ENCODE peak calls at places on chromosomes 5 and 9, in ten cellular contexts. One of them, this sample, is unnamed.

GRCh38 chr9:100856238-100856637 is 172.3 kb upstream of the PLPPR1 start:
- DNase-seq in colonic mucosa: no peak
- DNase-seq in psoas muscle: no peak
- DNase-seq in GM23338: no peak
- DNase-seq in GM13977: no peak
- DNase-seq in cardiac fibroblast: no peak
- DNase-seq in cardiac muscle cell: no peak
- DNase-seq in upper lobe of left lung: no peak
- DNase-seq in IMR-90: no peak
- DNase-seq in body of pancreas: no peak
- DNase-seq in this sample: no peak

GRCh38 chr9:108511200-108511756 is 344.5 kb downstream of the ACTL7B start:
- DNase-seq in colonic mucosa: no peak
- DNase-seq in psoas muscle: no peak
- DNase-seq in GM23338: no peak
- DNase-seq in GM13977: no peak
- DNase-seq in cardiac fibroblast: peak
- DNase-seq in cardiac muscle cell: no peak
- DNase-seq in upper lobe of left lung: no peak
- DNase-seq in IMR-90: peak
- DNase-seq in body of pancreas: no peak
- DNase-seq in this sample: no peak

GRCh38 chr9:70220216-70220615 is 38.6 kb upstream of the SMC5 start:
- DNase-seq in colonic mucosa: no peak
- DNase-seq in psoas muscle: no peak
- DNase-seq in GM23338: no peak
- DNase-seq in GM13977: no peak
- DNase-seq in cardiac fibroblast: no peak
- DNase-seq in cardiac muscle cell: no peak
- DNase-seq in upper lobe of left lung: no peak
- DNase-seq in IMR-90: no peak
- DNase-seq in body of pancreas: no peak
- DNase-seq in this sample: no peak

GRCh38 chr5:73902327-73903051 is 276.5 kb downstream of the ARHGEF28 start:
- DNase-seq in colonic mucosa: no peak
- DNase-seq in psoas muscle: no peak
- DNase-seq in GM23338: peak
- DNase-seq in GM13977: peak
- DNase-seq in cardiac fibroblast: peak
- DNase-seq in cardiac muscle cell: peak
- DNase-seq in upper lobe of left lung: no peak
- DNase-seq in IMR-90: peak
- DNase-seq in body of pancreas: peak
- DNase-seq in this sample: no peak

GRCh38 chr5:108655750-108656450 is 91.8 kb upstream of the FER start:
- DNase-seq in colonic mucosa: no peak
- DNase-seq in psoas muscle: no peak
- DNase-seq in GM23338: no peak
- DNase-seq in GM13977: no peak
- DNase-seq in cardiac fibroblast: peak
- DNase-seq in cardiac muscle cell: no peak
- DNase-seq in upper lobe of left lung: no peak
- DNase-seq in IMR-90: peak
- DNase-seq in body of pancreas: no peak
- DNase-seq in this sample: no peak

GRCh38 chr5:131367219-131367860 is 103.5 kb downstream of the CDC42SE2 start:
- DNase-seq in colonic mucosa: no peak
- DNase-seq in psoas muscle: no peak
- DNase-seq in GM23338: no peak
- DNase-seq in GM13977: no peak
- DNase-seq in cardiac fibroblast: no peak
- DNase-seq in cardiac muscle cell: no peak
- DNase-seq in upper lobe of left lung: no peak
- DNase-seq in IMR-90: no peak
- DNase-seq in body of pancreas: no peak
- DNase-seq in this sample: no peak

GRCh38 chr5:167949435-167949834 is 342.0 kb upstream of the WWC1 start:
- DNase-seq in colonic mucosa: no peak
- DNase-seq in psoas muscle: no peak
- DNase-seq in GM23338: no peak
- DNase-seq in GM13977: no peak
- DNase-seq in cardiac fibroblast: no peak
- DNase-seq in cardiac muscle cell: no peak
- DNase-seq in upper lobe of left lung: no peak
- DNase-seq in IMR-90: no peak
- DNase-seq in body of pancreas: no peak
- DNase-seq in this sample: no peak

GRCh38 chr9:132192728-132193127 is 30.9 kb downstream of the NTNG2 start:
- DNase-seq in colonic mucosa: no peak
- DNase-seq in psoas muscle: no peak
- DNase-seq in GM23338: no peak
- DNase-seq in GM13977: no peak
- DNase-seq in cardiac fibroblast: no peak
- DNase-seq in cardiac muscle cell: no peak
- DNase-seq in upper lobe of left lung: peak
- DNase-seq in IMR-90: peak
- DNase-seq in body of pancreas: peak
- DNase-seq in this sample: no peak

GRCh38 chr5:122463221-122463620 is 151.2 kb downstream of the SNCAIP start:
- DNase-seq in colonic mucosa: no peak
- DNase-seq in psoas muscle: no peak
- DNase-seq in GM23338: no peak
- DNase-seq in GM13977: no peak
- DNase-seq in cardiac fibroblast: no peak
- DNase-seq in cardiac muscle cell: no peak
- DNase-seq in upper lobe of left lung: no peak
- DNase-seq in IMR-90: peak
- DNase-seq in body of pancreas: no peak
- DNase-seq in this sample: no peak

GRCh38 chr5:3269400-3270169 is 326.0 kb upstream of the IRX1 start:
- DNase-seq in colonic mucosa: no peak
- DNase-seq in psoas muscle: no peak
- DNase-seq in GM23338: no peak
- DNase-seq in GM13977: no peak
- DNase-seq in cardiac fibroblast: no peak
- DNase-seq in cardiac muscle cell: no peak
- DNase-seq in upper lobe of left lung: peak
- DNase-seq in IMR-90: no peak
- DNase-seq in body of pancreas: no peak
- DNase-seq in this sample: no peak

GRCh38 chr5:9605459-9605858 is 24.7 kb downstream of the TAS2R1 start:
- DNase-seq in colonic mucosa: no peak
- DNase-seq in psoas muscle: no peak
- DNase-seq in GM23338: no peak
- DNase-seq in GM13977: no peak
- DNase-seq in cardiac fibroblast: peak
- DNase-seq in cardiac muscle cell: no peak
- DNase-seq in upper lobe of left lung: no peak
- DNase-seq in IMR-90: no peak
- DNase-seq in body of pancreas: no peak
- DNase-seq in this sample: no peak

DNA sequence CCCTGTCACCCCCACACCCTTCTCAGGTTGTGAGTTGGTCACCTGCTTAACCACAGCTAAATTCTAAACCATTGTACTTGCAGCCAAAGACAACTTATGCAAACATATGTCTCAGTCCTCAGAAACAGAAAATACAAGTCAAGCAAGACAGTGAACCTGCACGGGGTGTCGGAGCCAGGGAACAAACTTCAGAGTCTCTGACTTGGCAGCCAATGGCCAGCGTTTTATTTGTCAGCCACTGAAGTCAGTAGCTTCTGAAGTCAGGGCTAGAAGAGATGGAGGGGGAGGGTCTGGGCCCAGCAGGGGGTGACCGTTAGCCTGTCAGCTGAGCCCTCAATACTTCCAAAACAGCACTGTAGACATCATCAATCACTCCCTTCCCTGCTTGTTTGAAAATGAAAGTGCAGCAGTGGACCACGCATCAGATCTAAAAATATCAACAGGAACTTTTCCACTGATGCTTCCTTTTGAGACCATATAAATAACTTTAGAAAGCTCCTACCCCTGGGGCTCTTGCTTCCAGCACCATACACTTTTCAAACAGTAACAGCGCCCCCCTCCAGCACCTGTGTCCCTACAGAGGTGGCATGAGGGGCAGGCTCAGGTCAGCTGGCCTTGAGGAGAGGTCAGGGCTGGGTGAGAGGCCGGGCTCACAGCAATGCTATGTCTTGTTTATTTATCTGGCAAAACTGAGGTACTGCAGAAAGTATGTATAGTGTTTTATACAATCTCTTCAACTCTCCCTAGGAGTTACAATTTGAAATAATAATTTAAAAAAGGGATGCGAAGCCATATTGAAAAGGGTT is 142.5 kb downstream of the ACER2 start:
- DNase-seq in colonic mucosa: no peak
- DNase-seq in psoas muscle: no peak
- DNase-seq in GM23338: peak
- DNase-seq in GM13977: no peak
- DNase-seq in cardiac fibroblast: no peak
- DNase-seq in cardiac muscle cell: peak
- DNase-seq in upper lobe of left lung: no peak
- DNase-seq in IMR-90: peak
- DNase-seq in body of pancreas: peak
- DNase-seq in this sample: no peak
- TF ChIP-seq CTCF in colonic mucosa: no peak
- TF ChIP-seq CTCF in psoas muscle: no peak
- TF ChIP-seq CTCF in GM23338: peak
- TF ChIP-seq CTCF in GM13977: peak
- TF ChIP-seq CTCF in cardiac fibroblast: no peak
- TF ChIP-seq CTCF in cardiac muscle cell: no peak
- TF ChIP-seq CTCF in upper lobe of left lung: no peak
- TF ChIP-seq CTCF in IMR-90: no peak
- TF ChIP-seq CTCF in body of pancreas: no peak
- TF ChIP-seq CTCF in this sample: no peak

DNA sequence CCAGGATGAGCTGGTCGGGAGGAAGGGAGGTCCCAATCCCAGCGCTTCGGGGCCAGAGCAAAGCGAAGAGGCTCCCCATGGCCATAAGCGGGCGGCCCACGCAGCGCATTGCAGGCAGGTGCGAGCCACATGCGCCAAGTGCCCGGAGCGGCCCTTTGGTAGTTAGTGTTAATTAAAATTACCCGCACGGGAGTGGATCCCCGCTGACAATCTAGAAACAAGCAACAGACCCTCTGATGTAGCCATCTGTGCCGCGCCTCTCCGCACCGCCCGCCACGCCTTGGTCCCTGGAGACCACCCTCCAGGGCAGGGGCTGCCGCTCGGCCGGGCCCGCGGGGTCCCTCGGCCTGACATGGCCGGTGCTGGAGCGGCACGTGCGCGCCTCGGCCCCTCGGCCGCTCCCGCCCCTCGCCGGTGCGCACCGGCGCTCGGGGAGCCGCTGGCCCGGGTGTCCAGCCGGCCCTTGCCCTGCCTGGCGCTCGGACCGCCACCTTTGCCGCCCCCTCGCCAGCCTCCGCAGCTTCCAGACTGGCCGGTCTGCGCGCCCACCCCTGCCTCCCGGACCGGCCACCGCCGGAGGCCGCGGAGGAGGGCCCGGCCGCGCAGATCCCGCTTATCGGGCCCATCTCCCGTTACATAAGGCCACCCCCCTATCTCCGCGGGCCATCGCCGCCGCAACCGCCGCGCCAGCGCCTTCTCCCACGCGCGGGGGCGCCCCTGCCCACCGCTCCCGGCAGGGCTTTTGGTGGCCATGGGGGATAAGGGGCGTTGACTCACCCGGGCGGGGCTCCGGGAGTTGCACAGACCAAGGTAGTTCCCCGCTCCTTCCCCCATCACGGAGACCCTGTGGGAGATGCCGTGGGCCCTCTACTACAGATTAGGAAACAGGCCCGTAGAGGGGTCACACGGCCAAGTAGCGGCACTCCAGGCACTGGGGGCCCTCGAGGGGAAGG is 1.9 kb upstream of the IL13 start:
- DNase-seq in colonic mucosa: peak
- DNase-seq in psoas muscle: no peak
- DNase-seq in GM23338: peak
- DNase-seq in GM13977: no peak
- DNase-seq in cardiac fibroblast: peak
- DNase-seq in cardiac muscle cell: peak
- DNase-seq in upper lobe of left lung: peak
- DNase-seq in IMR-90: no peak
- DNase-seq in body of pancreas: no peak
- DNase-seq in this sample: no peak
- TF ChIP-seq CTCF in colonic mucosa: no peak
- TF ChIP-seq CTCF in psoas muscle: peak
- TF ChIP-seq CTCF in GM23338: no peak
- TF ChIP-seq CTCF in GM13977: peak
- TF ChIP-seq CTCF in cardiac fibroblast: no peak
- TF ChIP-seq CTCF in cardiac muscle cell: peak
- TF ChIP-seq CTCF in upper lobe of left lung: no peak
- TF ChIP-seq CTCF in IMR-90: peak
- TF ChIP-seq CTCF in body of pancreas: no peak
- TF ChIP-seq CTCF in this sample: no peak

DNA sequence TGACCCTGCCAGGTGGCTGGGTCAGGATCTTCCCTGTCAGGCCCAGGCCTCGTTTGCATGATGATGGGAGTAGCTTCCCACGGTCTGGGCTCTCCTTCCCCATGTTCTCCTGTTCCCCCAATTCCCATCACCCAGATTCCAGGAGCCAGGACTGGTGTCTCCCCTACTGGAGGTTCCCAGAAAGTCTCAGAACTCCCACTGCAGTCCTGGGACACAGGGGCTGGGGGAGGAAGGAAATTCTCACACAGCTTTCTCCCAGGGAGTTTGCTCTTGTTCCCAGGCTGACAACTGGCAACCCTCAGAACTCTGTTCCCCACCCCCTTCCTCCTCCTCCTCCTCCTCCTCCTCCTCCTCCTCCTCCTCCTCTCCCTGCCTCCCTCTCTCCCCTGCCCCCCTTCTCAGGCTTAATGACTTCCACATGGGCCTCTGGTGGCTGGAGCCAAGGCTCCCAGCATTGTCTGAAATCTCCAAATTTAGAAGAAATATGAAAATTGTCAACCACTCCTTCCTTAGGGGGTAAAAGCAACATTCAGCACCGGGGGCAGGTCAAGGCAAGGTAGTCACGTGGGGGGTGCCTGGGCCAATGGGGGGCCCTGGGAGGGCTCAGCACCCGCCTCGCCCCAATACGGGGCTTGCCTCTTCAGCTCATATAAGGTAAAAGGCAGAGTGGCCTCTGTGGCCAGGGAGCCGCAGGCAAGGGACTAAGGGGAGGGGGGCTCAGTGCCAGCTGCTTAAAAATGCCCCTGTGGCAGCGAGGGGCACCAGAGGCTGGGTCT is 27.3 kb upstream of the IL17B start:
- DNase-seq in colonic mucosa: no peak
- DNase-seq in psoas muscle: no peak
- DNase-seq in GM23338: peak
- DNase-seq in GM13977: no peak
- DNase-seq in cardiac fibroblast: peak
- DNase-seq in cardiac muscle cell: no peak
- DNase-seq in upper lobe of left lung: peak
- DNase-seq in IMR-90: peak
- DNase-seq in body of pancreas: peak
- DNase-seq in this sample: no peak
- TF ChIP-seq CTCF in colonic mucosa: no peak
- TF ChIP-seq CTCF in psoas muscle: no peak
- TF ChIP-seq CTCF in GM23338: no peak
- TF ChIP-seq CTCF in GM13977: no peak
- TF ChIP-seq CTCF in cardiac fibroblast: peak
- TF ChIP-seq CTCF in cardiac muscle cell: peak
- TF ChIP-seq CTCF in upper lobe of left lung: no peak
- TF ChIP-seq CTCF in IMR-90: peak
- TF ChIP-seq CTCF in body of pancreas: no peak
- TF ChIP-seq CTCF in this sample: no peak

GRCh38 chr9:6194934-6195333 is 20.7 kb upstream of the IL33 start:
- DNase-seq in colonic mucosa: no peak
- DNase-seq in psoas muscle: no peak
- DNase-seq in GM23338: peak
- DNase-seq in GM13977: no peak
- DNase-seq in cardiac fibroblast: no peak
- DNase-seq in cardiac muscle cell: no peak
- DNase-seq in upper lobe of left lung: no peak
- DNase-seq in IMR-90: no peak
- DNase-seq in body of pancreas: no peak
- DNase-seq in this sample: no peak
- TF ChIP-seq CTCF in colonic mucosa: no peak
- TF ChIP-seq CTCF in psoas muscle: no peak
- TF ChIP-seq CTCF in GM23338: peak
- TF ChIP-seq CTCF in GM13977: peak
- TF ChIP-seq CTCF in cardiac fibroblast: peak
- TF ChIP-seq CTCF in cardiac muscle cell: peak
- TF ChIP-seq CTCF in upper lobe of left lung: no peak
- TF ChIP-seq CTCF in IMR-90: peak
- TF ChIP-seq CTCF in body of pancreas: peak
- TF ChIP-seq CTCF in this sample: no peak

This sample was measured in natural killer cell.